ENCODE peak calls at places on chromosomes 13 and 19, in five cellular contexts. W is CD8-positive, alpha-beta T cell; M is adrenal gland; X is colonic mucosa; C is A549. Q is an unnamed sample.

GRCh38 chr19:43464089-43464775 is 1.2 kb downstream of the LYPD3 start:
- DNase-seq in W (peak; percentile 82), M (no peak), X (peak; percentile 84), C (no peak), Q (peak; percentile 66)

GRCh38 chr19:30254214-30254613 is 118.0 kb upstream of the ZNF536 start:
- DNase-seq in W (no peak), M (no peak), X (no peak), C (no peak), Q (no peak)

GRCh38 chr13:40982772-40983171 is 36.3 kb downstream of the ELF1 start:
- DNase-seq in W (peak; percentile 44), M (peak; percentile 69), X (peak; percentile 63), C (no peak), Q (peak; percentile 85)

GRCh38 chr19:31312004-31312403 is 37.2 kb downstream of the TSHZ3 start:
- DNase-seq in W (no peak), M (peak; percentile 52), X (no peak), C (no peak), Q (no peak)

GRCh38 chr13:60267498-60268202 is 103.9 kb upstream of the DIAPH3 start:
- DNase-seq in W (peak; percentile 33), M (no peak), X (peak; percentile 31), C (no peak), Q (peak; percentile 68)

GRCh38 chr13:76969488-76970365 is 21.4 kb downstream of the ACOD1 start:
- DNase-seq in W (no peak), M (no peak), X (no peak), C (no peak), Q (no peak)

GRCh38 chr13:83377486-83377885 is 504.8 kb downstream of the SLITRK1 start:
- DNase-seq in W (no peak), M (no peak), X (no peak), C (no peak), Q (no peak)

GRCh38 chr13:19169496-19169895 is 12.1 kb downstream of the TUBA3C start:
- DNase-seq in W (no peak), M (no peak), X (no peak), C (no peak), Q (no peak)

GRCh38 chr19:1577090-1577928 is 9.2 kb upstream of the MEX3D start:
- DNase-seq in W (no peak), M (no peak), X (no peak), C (no peak), Q (no peak)

GRCh38 chr13:90717451-90717936 is 630.0 kb upstream of the MIR17HG start:
- DNase-seq in W (no peak), M (peak; percentile 60), X (no peak), C (no peak), Q (no peak)

GRCh38 chr13:28313579-28313978 is 175.2 kb downstream of the PAN3 start:
- DNase-seq in W (no peak), M (peak; percentile 47), X (no peak), C (no peak), Q (peak; percentile 23)

GRCh38 chr13:109871018-109871370 is 84.6 kb upstream of the IRS2 start:
- DNase-seq in W (no peak), M (no peak), X (no peak), C (no peak), Q (no peak)

GRCh38 chr19:35748106-35749020 is at the start of gene LIN37:
- DNase-seq in W (peak; percentile 97), M (peak; percentile 100), X (peak; percentile 100), C (peak; percentile 100), Q (peak; percentile 99)

GRCh38 chr19:55112246-55112780 is 5.1 kb downstream of the PPP1R12C start:
- DNase-seq in W (no peak), M (no peak), X (no peak), C (no peak), Q (no peak)

GRCh38 chr19:49186108-49186507 is 28.5 kb downstream of the TRPM4 start:
- DNase-seq in W (no peak), M (no peak), X (no peak), C (no peak), Q (peak; percentile 49)

GRCh38 chr13:47976325-47976724 is 24.7 kb downstream of the SUCLA2 start:
- DNase-seq in W (no peak), M (no peak), X (no peak), C (no peak), Q (no peak)

GRCh38 chr19:4519521-4520277 is 1.4 kb upstream of the PLIN4 start:
- DNase-seq in W (no peak), M (no peak), X (no peak), C (no peak), Q (no peak)
- H3K4me1 ChIP-seq in W (no peaks in the 10 kb centered on the region), M (no peaks in the 10 kb centered on the region), X (no peaks in the 10 kb centered on the region), C (peaks cover 15% of the 10 kb centered on the region), Q (no peaks in the 10 kb centered on the region)

GRCh38 chr19:13060964-13061927 is 41.4 kb downstream of the LYL1 start:
- DNase-seq in W (peak; percentile 82), M (peak; percentile 89), X (peak; percentile 92), C (peak; percentile 73), Q (peak; percentile 86)

GRCh38 chr19:13057744-13058143 is 44.9 kb downstream of the LYL1 start:
- DNase-seq in W (no peak), M (no peak), X (no peak), C (no peak), Q (no peak)

GRCh38 chr19:13062317-13062716 is 40.3 kb downstream of the LYL1 start:
- DNase-seq in W (no peak), M (no peak), X (no peak), C (no peak), Q (no peak)

GRCh38 chr19:13058951-13059660 is 43.6 kb downstream of the LYL1 start:
- DNase-seq in W (no peak), M (no peak), X (no peak), C (no peak), Q (no peak)

GRCh38 chr19:13060233-13060963 is 42.3 kb downstream of the LYL1 start:
- DNase-seq in W (no peak), M (no peak), X (peak; percentile 55), C (no peak), Q (no peak)
- H3K4me1 ChIP-seq in W (peaks cover 8% of the 10 kb centered on the region), M (peaks cover 11% of the 10 kb centered on the region), X (peaks cover 22% of the 10 kb centered on the region), C (peaks cover 12% of the 10 kb centered on the region), Q (peaks cover 29% of the 10 kb centered on the region)

DNA sequence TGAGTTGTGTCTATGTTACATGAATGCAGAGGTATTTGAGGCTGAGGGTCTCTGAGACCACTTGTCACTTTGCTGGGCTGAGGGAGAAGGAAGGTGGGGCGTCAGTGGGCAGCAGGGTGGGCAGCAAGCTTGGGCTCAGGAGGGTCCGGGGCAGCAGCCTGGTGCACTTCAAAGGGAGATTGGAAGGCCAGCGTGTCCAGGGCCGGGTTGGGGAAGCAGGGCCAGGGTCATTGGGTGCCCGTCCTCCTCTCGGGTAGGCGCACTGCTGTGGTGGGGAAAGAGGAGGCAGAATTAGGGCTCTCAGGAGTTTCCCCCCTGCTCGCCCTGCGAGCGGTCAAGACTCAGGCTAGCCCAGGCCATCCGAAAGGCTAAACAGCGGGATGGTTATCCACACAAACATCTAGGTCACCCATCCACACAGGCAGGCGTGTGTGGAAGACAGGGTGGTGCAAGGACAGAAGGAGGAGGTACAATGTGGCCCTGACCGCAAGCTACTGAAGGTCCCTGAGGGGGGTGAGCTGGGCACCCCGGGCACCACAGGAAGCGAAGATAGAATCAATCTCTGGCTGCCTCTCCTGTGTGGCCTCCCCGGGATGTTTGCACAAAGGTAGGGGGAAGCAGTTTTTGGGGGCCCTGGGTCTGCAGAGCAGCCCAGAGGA is 37.7 kb downstream of the MYO9B start:
- DNase-seq in W (no peak), M (peak; percentile 75), X (no peak), C (no peak), Q (no peak)
- H3K4me1 ChIP-seq in W (peaks cover 20% of the 10 kb centered on the region), M (peaks cover 24% of the 10 kb centered on the region), X (peaks cover 5% of the 10 kb centered on the region), C (peaks cover 12% of the 10 kb centered on the region), Q (peaks cover 14% of the 10 kb centered on the region)

GRCh38 chr19:53868091-53868891 is 608 bp downstream of the MYADM start:
- DNase-seq in W (peak; percentile 50), M (peak; percentile 66), X (peak; percentile 70), C (peak; percentile 91), Q (no peak)

GRCh38 chr19:53867225-53868090 is at the start of gene MYADM:
- DNase-seq in W (peak; percentile 100), M (peak; percentile 98), X (peak; percentile 100), C (peak; percentile 99), Q (peak; percentile 97)

GRCh38 chr19:53870485-53870844 is 2.8 kb downstream of the MYADM start:
- DNase-seq in W (no peak), M (no peak), X (peak; percentile 70), C (no peak), Q (peak; percentile 22)

GRCh38 chr19:53871448-53871847 is 3.8 kb downstream of the MYADM start:
- DNase-seq in W (no peak), M (no peak), X (no peak), C (no peak), Q (no peak)

DNA sequence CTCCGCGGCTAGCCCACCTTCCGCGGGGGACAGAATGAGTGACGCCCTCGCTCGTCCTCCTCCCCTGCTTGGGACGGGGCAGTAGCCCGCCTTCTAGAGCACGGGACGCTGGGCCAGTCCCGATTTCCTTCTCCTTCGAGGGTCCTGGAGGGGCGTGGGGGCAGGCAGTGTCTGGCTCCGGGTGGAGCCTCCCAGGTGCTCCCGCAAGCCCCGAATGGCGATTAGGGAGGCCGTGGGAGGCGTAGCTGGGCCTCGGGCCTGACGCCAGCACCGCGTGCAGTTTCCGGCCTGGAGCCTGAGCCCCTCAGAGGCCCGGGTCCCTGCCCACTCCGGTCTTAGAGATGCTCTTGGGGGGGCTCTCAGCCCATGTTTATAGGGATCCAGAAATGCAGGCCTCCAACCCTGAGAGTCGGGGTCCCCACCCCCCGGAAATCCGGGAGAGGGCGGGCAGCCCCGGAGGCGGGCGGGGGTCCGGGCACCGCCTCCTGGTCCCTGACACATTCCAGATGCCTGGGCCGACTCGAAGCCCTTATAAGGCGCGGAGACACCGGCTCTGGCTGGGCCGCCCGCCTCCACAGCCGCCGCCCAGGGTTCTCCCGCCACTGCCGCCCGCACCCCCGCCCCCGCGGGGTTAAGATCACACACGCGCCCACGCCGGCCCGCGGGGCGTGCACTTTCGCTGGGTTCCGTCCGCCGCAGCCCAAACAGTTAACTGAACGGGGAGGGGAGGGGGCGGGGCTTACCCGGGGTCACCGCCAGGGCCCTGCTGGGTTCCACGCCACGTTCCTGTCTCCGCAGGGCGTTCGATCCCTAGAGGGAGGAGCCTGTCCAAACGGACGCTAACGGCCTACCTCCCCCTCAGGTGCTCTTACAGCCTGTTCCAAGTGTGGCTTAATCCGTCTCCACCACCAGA is 1.5 kb downstream of the MYADM start:
- DNase-seq in W (peak; percentile 88), M (peak; percentile 92), X (peak; percentile 92), C (peak; percentile 95), Q (peak; percentile 46)
- H3K4me1 ChIP-seq in W (peaks cover 44% of the 10 kb centered on the region), M (peaks cover 8% of the 10 kb centered on the region), X (peaks cover 7% of the 10 kb centered on the region), C (peaks cover 25% of the 10 kb centered on the region), Q (peaks cover 22% of the 10 kb centered on the region)

GRCh38 chr19:13849277-13849676 is 27.7 kb upstream of the NANOS3 start:
- DNase-seq in W (no peak), M (no peak), X (peak; percentile 36), C (no peak), Q (no peak)
- H3K4me1 ChIP-seq in W (peaks cover 46% of the 10 kb centered on the region), M (peaks cover 17% of the 10 kb centered on the region), X (peaks cover 16% of the 10 kb centered on the region), C (peaks cover 83% of the 10 kb centered on the region), Q (peaks cover 26% of the 10 kb centered on the region)

GRCh38 chr19:12668937-12669271 is 2.3 kb downstream of the WDR83 start:
- DNase-seq in W (peak; percentile 69), M (peak; percentile 92), X (peak; percentile 57), C (no peak), Q (no peak)
- H3K4me1 ChIP-seq in W (peaks cover 46% of the 10 kb centered on the region), M (peaks cover 17% of the 10 kb centered on the region), X (peaks cover 16% of the 10 kb centered on the region), C (peaks cover 11% of the 10 kb centered on the region), Q (peaks cover 42% of the 10 kb centered on the region)

GRCh38 chr13:99228737-99229691 is 28.4 kb downstream of the UBAC2 start:
- DNase-seq in W (no peak), M (no peak), X (no peak), C (no peak), Q (peak; percentile 95)
- H3K4me1 ChIP-seq in W (peaks cover 85% of the 10 kb centered on the region), M (peaks cover 5% of the 10 kb centered on the region), X (no peaks in the 10 kb centered on the region), C (peaks cover 6% of the 10 kb centered on the region), Q (peaks cover 85% of the 10 kb centered on the region)

Q was measured in OCI-LY7.